ENCODE peak calls at places on chromosomes 5 and 9, in eight cellular contexts. One of them, this sample, is unnamed.

GRCh38 chr5:69271376-69271775 is 36.7 kb downstream of the CDK7 start:
- DNase-seq in testis: peak; percentile 83
- DNase-seq in cardiac muscle cell: no peak
- DNase-seq in tibial nerve: peak; percentile 9
- DNase-seq in fibroblast of lung: peak; percentile 68
- DNase-seq in uterus: peak; percentile 21
- DNase-seq in brain microvascular endothelial cell: peak; percentile 77
- DNase-seq in MM.1S: no peak
- DNase-seq in this sample: no peak

GRCh38 chr9:33228606-33229005 is 11.4 kb upstream of the SPINK4 start:
- DNase-seq in testis: no peak
- DNase-seq in cardiac muscle cell: no peak
- DNase-seq in tibial nerve: no peak
- DNase-seq in fibroblast of lung: no peak
- DNase-seq in uterus: no peak
- DNase-seq in brain microvascular endothelial cell: no peak
- DNase-seq in MM.1S: no peak
- DNase-seq in this sample: no peak

GRCh38 chr9:108662090-108662875 is 193.5 kb downstream of the ACTL7B start:
- DNase-seq in testis: no peak
- DNase-seq in cardiac muscle cell: no peak
- DNase-seq in tibial nerve: no peak
- DNase-seq in fibroblast of lung: no peak
- DNase-seq in uterus: no peak
- DNase-seq in brain microvascular endothelial cell: no peak
- DNase-seq in MM.1S: no peak
- DNase-seq in this sample: no peak

GRCh38 chr5:142530904-142531303 is 155.0 kb downstream of the FGF1 start:
- DNase-seq in testis: no peak
- DNase-seq in cardiac muscle cell: no peak
- DNase-seq in tibial nerve: no peak
- DNase-seq in fibroblast of lung: no peak
- DNase-seq in uterus: no peak
- DNase-seq in brain microvascular endothelial cell: no peak
- DNase-seq in MM.1S: no peak
- DNase-seq in this sample: no peak

GRCh38 chr5:16712600-16712999 is 95.8 kb upstream of the RETREG1 start:
- DNase-seq in testis: no peak
- DNase-seq in cardiac muscle cell: no peak
- DNase-seq in tibial nerve: no peak
- DNase-seq in fibroblast of lung: no peak
- DNase-seq in uterus: no peak
- DNase-seq in brain microvascular endothelial cell: no peak
- DNase-seq in MM.1S: no peak
- DNase-seq in this sample: no peak

GRCh38 chr5:60036539-60036938 is 143.0 kb upstream of the PDE4D start:
- DNase-seq in testis: no peak
- DNase-seq in cardiac muscle cell: no peak
- DNase-seq in tibial nerve: no peak
- DNase-seq in fibroblast of lung: no peak
- DNase-seq in uterus: no peak
- DNase-seq in brain microvascular endothelial cell: no peak
- DNase-seq in MM.1S: no peak
- DNase-seq in this sample: no peak

GRCh38 chr5:31149072-31149471 is 44.4 kb upstream of the CDH6 start:
- DNase-seq in testis: no peak
- DNase-seq in cardiac muscle cell: no peak
- DNase-seq in tibial nerve: no peak
- DNase-seq in fibroblast of lung: no peak
- DNase-seq in uterus: no peak
- DNase-seq in brain microvascular endothelial cell: no peak
- DNase-seq in MM.1S: no peak
- DNase-seq in this sample: no peak

GRCh38 chr5:128237000-128237399 is 153.4 kb downstream of the SLC12A2 start:
- DNase-seq in testis: no peak
- DNase-seq in cardiac muscle cell: no peak
- DNase-seq in tibial nerve: no peak
- DNase-seq in fibroblast of lung: no peak
- DNase-seq in uterus: no peak
- DNase-seq in brain microvascular endothelial cell: no peak
- DNase-seq in MM.1S: no peak
- DNase-seq in this sample: no peak

GRCh38 chr5:154179846-154180710 is 10.5 kb upstream of the GALNT10 start:
- DNase-seq in testis: peak; percentile 62
- DNase-seq in cardiac muscle cell: peak; percentile 70
- DNase-seq in tibial nerve: no peak
- DNase-seq in fibroblast of lung: peak; percentile 57
- DNase-seq in uterus: no peak
- DNase-seq in brain microvascular endothelial cell: peak; percentile 52
- DNase-seq in MM.1S: peak; percentile 75
- DNase-seq in this sample: no peak

GRCh38 chr5:157026789-157027424 is 32.0 kb downstream of the HAVCR1 start:
- DNase-seq in testis: no peak
- DNase-seq in cardiac muscle cell: peak; percentile 16
- DNase-seq in tibial nerve: no peak
- DNase-seq in fibroblast of lung: no peak
- DNase-seq in uterus: no peak
- DNase-seq in brain microvascular endothelial cell: no peak
- DNase-seq in MM.1S: peak; percentile 40
- DNase-seq in this sample: no peak
- TF ChIP-seq CTCF in testis: no peak
- TF ChIP-seq CTCF in cardiac muscle cell: no peak
- TF ChIP-seq CTCF in tibial nerve: no peak
- TF ChIP-seq CTCF in fibroblast of lung: no peak
- TF ChIP-seq CTCF in uterus: no peak
- TF ChIP-seq CTCF in brain microvascular endothelial cell: peak; percentile 46
- TF ChIP-seq CTCF in MM.1S: peak; percentile 84
- TF ChIP-seq CTCF in this sample: no peak

GRCh38 chr5:2738156-2738699 is 13.2 kb downstream of the IRX2 start:
- DNase-seq in testis: no peak
- DNase-seq in cardiac muscle cell: no peak
- DNase-seq in tibial nerve: no peak
- DNase-seq in fibroblast of lung: no peak
- DNase-seq in uterus: no peak
- DNase-seq in brain microvascular endothelial cell: no peak
- DNase-seq in MM.1S: no peak
- DNase-seq in this sample: no peak
- H3K27ac ChIP-seq in testis: no peak overlapping the region
- H3K27ac ChIP-seq in cardiac muscle cell: no peak overlapping the region
- H3K27ac ChIP-seq in tibial nerve: no peak overlapping the region
- H3K27ac ChIP-seq in fibroblast of lung: no peak overlapping the region
- H3K27ac ChIP-seq in uterus: no peak overlapping the region
- H3K27ac ChIP-seq in brain microvascular endothelial cell: no peak overlapping the region
- H3K27ac ChIP-seq in MM.1S: no peak overlapping the region
- H3K27ac ChIP-seq in this sample: no peak overlapping the region

DNA sequence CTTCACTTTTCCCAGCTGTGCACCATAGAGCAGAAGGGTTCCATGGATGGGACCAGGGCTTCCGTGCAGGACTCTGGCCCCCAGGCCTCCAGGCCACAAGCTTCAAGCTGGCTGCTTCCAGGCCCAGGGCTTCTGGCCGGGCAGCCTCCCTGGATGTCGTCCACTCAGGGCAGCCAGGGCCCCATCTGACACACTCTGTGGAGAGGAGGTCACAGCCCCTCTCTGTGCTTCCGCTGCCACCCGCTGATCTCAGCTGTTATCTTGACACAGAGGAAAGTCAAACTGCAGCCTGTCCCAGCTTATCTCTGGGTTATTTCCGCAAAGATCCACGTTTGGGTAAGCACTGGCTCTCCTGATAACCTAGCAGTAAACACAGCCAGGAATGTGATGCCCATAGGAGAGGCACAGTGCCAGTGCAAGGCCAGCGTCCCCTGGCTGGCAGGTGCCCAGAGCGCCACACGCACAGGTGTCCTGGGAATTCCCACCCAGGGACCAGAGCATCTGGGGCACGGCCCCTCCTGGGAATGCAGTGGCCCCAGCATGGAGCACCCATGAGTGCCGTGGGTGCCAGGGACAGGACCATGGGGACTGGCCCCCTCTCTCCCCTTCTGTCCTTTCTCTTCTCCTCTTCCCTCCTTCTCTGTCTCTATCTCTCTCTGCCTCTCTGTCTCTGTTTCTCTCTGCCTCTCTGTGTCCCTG is 15.6 kb upstream of the SLC6A19 start:
- DNase-seq in testis: peak; percentile 42
- DNase-seq in cardiac muscle cell: peak; percentile 77
- DNase-seq in tibial nerve: no peak
- DNase-seq in fibroblast of lung: no peak
- DNase-seq in uterus: peak; percentile 6
- DNase-seq in brain microvascular endothelial cell: no peak
- DNase-seq in MM.1S: no peak
- DNase-seq in this sample: no peak
- H3K27me3 ChIP-seq in testis: no peaks in the 10 kb centered on the region
- H3K27me3 ChIP-seq in cardiac muscle cell: no peaks in the 10 kb centered on the region
- H3K27me3 ChIP-seq in tibial nerve: no peaks in the 10 kb centered on the region
- H3K27me3 ChIP-seq in fibroblast of lung: peaks cover 3% of the 10 kb centered on the region
- H3K27me3 ChIP-seq in uterus: no peaks in the 10 kb centered on the region
- H3K27me3 ChIP-seq in brain microvascular endothelial cell: no peaks in the 10 kb centered on the region
- H3K27me3 ChIP-seq in MM.1S: peaks cover 7% of the 10 kb centered on the region
- H3K27me3 ChIP-seq in this sample: no peaks in the 10 kb centered on the region

DNA sequence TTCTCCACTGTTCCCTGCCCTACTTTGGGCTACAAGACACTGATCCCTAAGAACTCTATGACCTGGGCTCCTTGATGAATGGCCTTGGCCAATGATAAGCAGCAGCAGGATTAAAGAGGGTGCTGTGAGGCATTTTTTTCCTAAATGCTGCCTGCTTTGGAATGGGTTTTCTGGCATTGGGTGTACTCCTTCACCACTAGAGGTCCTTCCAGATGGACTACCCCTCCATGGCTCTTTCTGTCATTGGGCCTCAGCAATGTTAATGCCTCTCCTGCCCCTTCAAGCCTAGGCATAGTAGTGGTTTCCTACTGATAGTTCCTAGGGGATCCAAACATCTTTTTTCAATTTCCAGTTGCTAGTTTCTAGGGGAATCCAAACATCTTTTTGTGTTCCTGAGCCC is 319.3 kb upstream of the RPS23 start:
- DNase-seq in testis: no peak
- DNase-seq in cardiac muscle cell: no peak
- DNase-seq in tibial nerve: no peak
- DNase-seq in fibroblast of lung: no peak
- DNase-seq in uterus: no peak
- DNase-seq in brain microvascular endothelial cell: no peak
- DNase-seq in MM.1S: no peak
- DNase-seq in this sample: no peak
- TF ChIP-seq CTCF in testis: no peak
- TF ChIP-seq CTCF in cardiac muscle cell: no peak
- TF ChIP-seq CTCF in tibial nerve: no peak
- TF ChIP-seq CTCF in fibroblast of lung: no peak
- TF ChIP-seq CTCF in uterus: no peak
- TF ChIP-seq CTCF in brain microvascular endothelial cell: peak; percentile 48
- TF ChIP-seq CTCF in MM.1S: peak; percentile 13
- TF ChIP-seq CTCF in this sample: no peak

DNA sequence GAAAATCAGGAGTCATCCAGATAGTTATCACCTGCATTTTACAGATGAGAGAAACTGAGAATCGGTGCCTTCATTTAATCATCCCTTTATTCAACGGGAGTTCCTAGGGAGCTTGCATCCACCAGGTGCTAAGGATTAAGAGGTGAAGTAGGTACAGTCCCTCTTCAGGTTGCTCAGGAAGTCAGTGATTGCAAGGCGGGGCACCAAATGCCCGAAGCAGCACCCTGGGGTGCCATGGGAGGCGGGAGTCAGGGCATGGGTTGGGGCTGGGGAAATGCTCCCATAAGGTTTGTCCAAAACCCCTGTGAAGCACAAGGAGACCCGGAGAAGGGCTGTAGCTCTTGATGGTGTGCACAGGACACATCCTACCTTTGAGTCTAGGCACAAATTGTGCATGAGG is 98.8 kb upstream of the KLF4 start:
- DNase-seq in testis: no peak
- DNase-seq in cardiac muscle cell: no peak
- DNase-seq in tibial nerve: no peak
- DNase-seq in fibroblast of lung: no peak
- DNase-seq in uterus: no peak
- DNase-seq in brain microvascular endothelial cell: no peak
- DNase-seq in MM.1S: no peak
- DNase-seq in this sample: no peak
- H3K27ac ChIP-seq in testis: no peak overlapping the region
- H3K27ac ChIP-seq in cardiac muscle cell: no peak overlapping the region
- H3K27ac ChIP-seq in tibial nerve: no peak overlapping the region
- H3K27ac ChIP-seq in fibroblast of lung: no peak overlapping the region
- H3K27ac ChIP-seq in uterus: peak overlapping the region; percentile 64
- H3K27ac ChIP-seq in brain microvascular endothelial cell: no peak overlapping the region
- H3K27ac ChIP-seq in MM.1S: no peak overlapping the region
- H3K27ac ChIP-seq in this sample: no peak overlapping the region

GRCh38 chr5:169185626-169186025 is 115.3 kb downstream of the SLIT3 start:
- DNase-seq in testis: no peak
- DNase-seq in cardiac muscle cell: peak; percentile 81
- DNase-seq in tibial nerve: no peak
- DNase-seq in fibroblast of lung: peak; percentile 44
- DNase-seq in uterus: no peak
- DNase-seq in brain microvascular endothelial cell: no peak
- DNase-seq in MM.1S: no peak
- DNase-seq in this sample: no peak
- H3K27me3 ChIP-seq in testis: no peaks in the 10 kb centered on the region
- H3K27me3 ChIP-seq in cardiac muscle cell: no peaks in the 10 kb centered on the region
- H3K27me3 ChIP-seq in tibial nerve: no peaks in the 10 kb centered on the region
- H3K27me3 ChIP-seq in fibroblast of lung: no peaks in the 10 kb centered on the region
- H3K27me3 ChIP-seq in uterus: no peaks in the 10 kb centered on the region
- H3K27me3 ChIP-seq in brain microvascular endothelial cell: no peaks in the 10 kb centered on the region
- H3K27me3 ChIP-seq in MM.1S: no peaks in the 10 kb centered on the region
- H3K27me3 ChIP-seq in this sample: no peaks in the 10 kb centered on the region

GRCh38 chr9:128992995-128993394 is 35.1 kb downstream of the SH3GLB2 start:
- DNase-seq in testis: peak; percentile 73
- DNase-seq in cardiac muscle cell: peak; percentile 26
- DNase-seq in tibial nerve: no peak
- DNase-seq in fibroblast of lung: no peak
- DNase-seq in uterus: no peak
- DNase-seq in brain microvascular endothelial cell: no peak
- DNase-seq in MM.1S: no peak
- DNase-seq in this sample: no peak
- TF ChIP-seq CTCF in testis: peak; percentile 11
- TF ChIP-seq CTCF in cardiac muscle cell: peak; percentile 9
- TF ChIP-seq CTCF in tibial nerve: no peak
- TF ChIP-seq CTCF in fibroblast of lung: no peak
- TF ChIP-seq CTCF in uterus: no peak
- TF ChIP-seq CTCF in brain microvascular endothelial cell: peak; percentile 63
- TF ChIP-seq CTCF in MM.1S: peak; percentile 25
- TF ChIP-seq CTCF in this sample: no peak

DNA sequence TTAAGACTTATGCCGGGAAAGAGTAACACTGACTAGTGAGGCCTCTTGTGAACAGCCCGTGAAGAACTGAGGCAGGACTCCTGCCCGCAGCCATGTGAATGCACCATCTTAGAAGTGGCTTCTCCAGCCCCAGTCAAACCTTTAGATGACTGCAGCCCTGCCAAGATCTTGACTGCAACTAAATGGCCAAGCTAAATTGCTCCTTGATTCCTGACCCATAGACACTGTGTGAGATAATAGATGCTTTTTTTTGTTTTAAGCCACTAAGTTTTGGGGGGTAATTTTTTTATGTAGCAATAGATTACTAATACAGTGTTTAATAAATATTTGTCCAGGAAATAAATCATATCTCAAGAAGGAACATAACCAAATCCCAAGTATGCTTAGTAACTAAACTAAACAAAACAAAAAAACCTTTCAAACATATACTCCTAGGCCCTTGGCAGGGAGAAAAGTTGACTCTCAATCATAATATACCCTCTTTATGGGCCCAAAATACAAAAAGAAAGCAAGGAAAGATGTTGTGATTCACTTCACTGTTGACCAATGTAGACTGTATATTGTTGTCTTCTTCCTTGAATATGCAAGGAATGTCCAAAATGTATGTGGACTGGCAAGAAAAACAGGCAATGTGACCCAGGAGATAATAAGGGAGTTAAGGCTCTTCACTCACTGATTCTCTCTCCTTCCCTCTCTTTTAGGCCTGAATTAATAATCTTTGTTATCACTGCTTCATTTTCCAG is 79.7 kb upstream of the ZNF366 start:
- DNase-seq in testis: no peak
- DNase-seq in cardiac muscle cell: no peak
- DNase-seq in tibial nerve: no peak
- DNase-seq in fibroblast of lung: peak; percentile 16
- DNase-seq in uterus: no peak
- DNase-seq in brain microvascular endothelial cell: peak; percentile 20
- DNase-seq in MM.1S: no peak
- DNase-seq in this sample: no peak
- H3K27ac ChIP-seq in testis: no peak overlapping the region
- H3K27ac ChIP-seq in cardiac muscle cell: no peak overlapping the region
- H3K27ac ChIP-seq in tibial nerve: no peak overlapping the region
- H3K27ac ChIP-seq in fibroblast of lung: no peak overlapping the region
- H3K27ac ChIP-seq in uterus: no peak overlapping the region
- H3K27ac ChIP-seq in brain microvascular endothelial cell: peak overlapping the region; percentile 15
- H3K27ac ChIP-seq in MM.1S: no peak overlapping the region
- H3K27ac ChIP-seq in this sample: no peak overlapping the region